ENCODE peak calls at places on chromosomes 1 and 21, in five cellular contexts. One of them, this sample, is unnamed.

GRCh38 chr1:74395492-74395891 is 116.9 kb downstream of the LRRC53 start:
- DNase-seq in OCI-LY7: no peak
- DNase-seq in mammary epithelial cell: no peak
- DNase-seq in substantia nigra: no peak
- DNase-seq in HCT116: no peak
- DNase-seq in this sample: no peak

GRCh38 chr1:205920861-205921558 is 22.2 kb downstream of the SLC26A9 start:
- DNase-seq in OCI-LY7: no peak
- DNase-seq in mammary epithelial cell: no peak
- DNase-seq in substantia nigra: no peak
- DNase-seq in HCT116: no peak
- DNase-seq in this sample: no peak

GRCh38 chr1:214476958-214477870 is 74.2 kb downstream of the PTPN14 start:
- DNase-seq in OCI-LY7: no peak
- DNase-seq in mammary epithelial cell: peak; percentile 100
- DNase-seq in substantia nigra: no peak
- DNase-seq in HCT116: no peak
- DNase-seq in this sample: peak; percentile 98

GRCh38 chr1:57831624-57832023 is 407.8 kb upstream of the DAB1 start:
- DNase-seq in OCI-LY7: no peak
- DNase-seq in mammary epithelial cell: peak; percentile 89
- DNase-seq in substantia nigra: no peak
- DNase-seq in HCT116: no peak
- DNase-seq in this sample: peak; percentile 62

GRCh38 chr1:26161408-26162219 is 2.7 kb downstream of the FAM110D start:
- DNase-seq in OCI-LY7: no peak
- DNase-seq in mammary epithelial cell: peak; percentile 47
- DNase-seq in substantia nigra: peak; percentile 48
- DNase-seq in HCT116: no peak
- DNase-seq in this sample: no peak

GRCh38 chr21:35273331-35273730 is 224.2 kb upstream of the RUNX1 start:
- DNase-seq in OCI-LY7: no peak
- DNase-seq in mammary epithelial cell: no peak
- DNase-seq in substantia nigra: no peak
- DNase-seq in HCT116: no peak
- DNase-seq in this sample: no peak

GRCh38 chr1:206930210-206930798 is 8.6 kb upstream of the FCMR start:
- DNase-seq in OCI-LY7: peak; percentile 51
- DNase-seq in mammary epithelial cell: peak; percentile 21
- DNase-seq in substantia nigra: peak; percentile 63
- DNase-seq in HCT116: no peak
- DNase-seq in this sample: no peak

GRCh38 chr1:22815421-22816062 is 104.9 kb downstream of the EPHB2 start:
- DNase-seq in OCI-LY7: no peak
- DNase-seq in mammary epithelial cell: no peak
- DNase-seq in substantia nigra: no peak
- DNase-seq in HCT116: no peak
- DNase-seq in this sample: no peak

GRCh38 chr1:227429447-227430359 is 111.4 kb upstream of the CDC42BPA start:
- DNase-seq in OCI-LY7: no peak
- DNase-seq in mammary epithelial cell: no peak
- DNase-seq in substantia nigra: no peak
- DNase-seq in HCT116: no peak
- DNase-seq in this sample: no peak

GRCh38 chr1:49864597-49864996 is 159.2 kb downstream of the AGBL4 start:
- DNase-seq in OCI-LY7: no peak
- DNase-seq in mammary epithelial cell: no peak
- DNase-seq in substantia nigra: no peak
- DNase-seq in HCT116: no peak
- DNase-seq in this sample: no peak

GRCh38 chr1:226457307-226457712 is 49.4 kb upstream of the PARP1 start:
- DNase-seq in OCI-LY7: no peak
- DNase-seq in mammary epithelial cell: no peak
- DNase-seq in substantia nigra: no peak
- DNase-seq in HCT116: no peak
- DNase-seq in this sample: no peak

GRCh38 chr1:182624582-182624981 is 20.4 kb upstream of the RGS16 start:
- DNase-seq in OCI-LY7: no peak
- DNase-seq in mammary epithelial cell: no peak
- DNase-seq in substantia nigra: no peak
- DNase-seq in HCT116: no peak
- DNase-seq in this sample: no peak

GRCh38 chr1:94929816-94930215 is 2.9 kb upstream of the CNN3 start:
- DNase-seq in OCI-LY7: no peak
- DNase-seq in mammary epithelial cell: no peak
- DNase-seq in substantia nigra: no peak
- DNase-seq in HCT116: no peak
- DNase-seq in this sample: no peak

GRCh38 chr1:27547220-27548116 is 56.5 kb downstream of the AHDC1 start:
- DNase-seq in OCI-LY7: no peak
- DNase-seq in mammary epithelial cell: no peak
- DNase-seq in substantia nigra: no peak
- DNase-seq in HCT116: no peak
- DNase-seq in this sample: no peak
- H3K27ac ChIP-seq in OCI-LY7: no peak overlapping the region
- H3K27ac ChIP-seq in mammary epithelial cell: no peak overlapping the region
- H3K27ac ChIP-seq in substantia nigra: no peak overlapping the region
- H3K27ac ChIP-seq in HCT116: no peak overlapping the region
- H3K27ac ChIP-seq in this sample: no peak overlapping the region

GRCh38 chr1:172340520-172340919 is 80.0 kb upstream of the C1orf105 start:
- DNase-seq in OCI-LY7: no peak
- DNase-seq in mammary epithelial cell: no peak
- DNase-seq in substantia nigra: no peak
- DNase-seq in HCT116: no peak
- DNase-seq in this sample: no peak

GRCh38 chr1:172342584-172343245 is 77.8 kb upstream of the C1orf105 start:
- DNase-seq in OCI-LY7: no peak
- DNase-seq in mammary epithelial cell: peak; percentile 13
- DNase-seq in substantia nigra: no peak
- DNase-seq in HCT116: no peak
- DNase-seq in this sample: no peak

GRCh38 chr1:172343246-172344099 is 77.0 kb upstream of the C1orf105 start:
- DNase-seq in OCI-LY7: no peak
- DNase-seq in mammary epithelial cell: peak; percentile 61
- DNase-seq in substantia nigra: no peak
- DNase-seq in HCT116: no peak
- DNase-seq in this sample: no peak

GRCh38 chr1:172339840-172340239 is 80.6 kb upstream of the C1orf105 start:
- DNase-seq in OCI-LY7: no peak
- DNase-seq in mammary epithelial cell: no peak
- DNase-seq in substantia nigra: no peak
- DNase-seq in HCT116: no peak
- DNase-seq in this sample: no peak

GRCh38 chr1:172341697-172342096 is 78.8 kb upstream of the C1orf105 start:
- DNase-seq in OCI-LY7: no peak
- DNase-seq in mammary epithelial cell: no peak
- DNase-seq in substantia nigra: no peak
- DNase-seq in HCT116: no peak
- DNase-seq in this sample: no peak
- H3K27ac ChIP-seq in OCI-LY7: no peak overlapping the region
- H3K27ac ChIP-seq in mammary epithelial cell: no peak overlapping the region
- H3K27ac ChIP-seq in substantia nigra: no peak overlapping the region
- H3K27ac ChIP-seq in HCT116: no peak overlapping the region
- H3K27ac ChIP-seq in this sample: no peak overlapping the region

GRCh38 chr1:221118176-221118937 is 239.1 kb downstream of the HLX start:
- DNase-seq in OCI-LY7: no peak
- DNase-seq in mammary epithelial cell: no peak
- DNase-seq in substantia nigra: no peak
- DNase-seq in HCT116: no peak
- DNase-seq in this sample: no peak
- H3K27ac ChIP-seq in OCI-LY7: no peak overlapping the region
- H3K27ac ChIP-seq in mammary epithelial cell: no peak overlapping the region
- H3K27ac ChIP-seq in substantia nigra: no peak overlapping the region
- H3K27ac ChIP-seq in HCT116: no peak overlapping the region
- H3K27ac ChIP-seq in this sample: no peak overlapping the region

GRCh38 chr1:240152611-240153297 is 61.1 kb downstream of the FMN2 start:
- DNase-seq in OCI-LY7: no peak
- DNase-seq in mammary epithelial cell: no peak
- DNase-seq in substantia nigra: no peak
- DNase-seq in HCT116: no peak
- DNase-seq in this sample: no peak
- H3K27ac ChIP-seq in OCI-LY7: no peak overlapping the region
- H3K27ac ChIP-seq in mammary epithelial cell: no peak overlapping the region
- H3K27ac ChIP-seq in substantia nigra: no peak overlapping the region
- H3K27ac ChIP-seq in HCT116: no peak overlapping the region
- H3K27ac ChIP-seq in this sample: no peak overlapping the region

GRCh38 chr1:229623225-229623624 is 2.7 kb downstream of the TAF5L start:
- DNase-seq in OCI-LY7: no peak
- DNase-seq in mammary epithelial cell: no peak
- DNase-seq in substantia nigra: no peak
- DNase-seq in HCT116: no peak
- DNase-seq in this sample: no peak

GRCh38 chr1:229625893-229626831 is at the start of the genes TAF5L and URB2:
- DNase-seq in OCI-LY7: peak; percentile 92
- DNase-seq in mammary epithelial cell: peak; percentile 90
- DNase-seq in substantia nigra: peak; percentile 91
- DNase-seq in HCT116: peak; percentile 77
- DNase-seq in this sample: peak; percentile 59

GRCh38 chr1:229623838-229624237 is 2.1 kb downstream of the TAF5L start:
- DNase-seq in OCI-LY7: no peak
- DNase-seq in mammary epithelial cell: no peak
- DNase-seq in substantia nigra: no peak
- DNase-seq in HCT116: no peak
- DNase-seq in this sample: no peak

GRCh38 chr1:229624906-229625871 is 733 bp downstream of the TAF5L start:
- DNase-seq in OCI-LY7: peak; percentile 61
- DNase-seq in mammary epithelial cell: peak; percentile 61
- DNase-seq in substantia nigra: no peak
- DNase-seq in HCT116: no peak
- DNase-seq in this sample: no peak

GRCh38 chr1:229624521-229624905 is 1.4 kb downstream of the TAF5L start:
- DNase-seq in OCI-LY7: no peak
- DNase-seq in mammary epithelial cell: no peak
- DNase-seq in substantia nigra: no peak
- DNase-seq in HCT116: no peak
- DNase-seq in this sample: no peak
- H3K27ac ChIP-seq in OCI-LY7: peak overlapping the region; percentile 49
- H3K27ac ChIP-seq in mammary epithelial cell: no peak overlapping the region
- H3K27ac ChIP-seq in substantia nigra: peak overlapping the region; percentile 69
- H3K27ac ChIP-seq in HCT116: peak overlapping the region; percentile 72
- H3K27ac ChIP-seq in this sample: peak overlapping the region; percentile 74

GRCh38 chr1:5494518-5494917 is 497.7 kb downstream of the NPHP4 start:
- DNase-seq in OCI-LY7: no peak
- DNase-seq in mammary epithelial cell: no peak
- DNase-seq in substantia nigra: no peak
- DNase-seq in HCT116: no peak
- DNase-seq in this sample: no peak

GRCh38 chr1:5497471-5497870 is 494.8 kb downstream of the NPHP4 start:
- DNase-seq in OCI-LY7: no peak
- DNase-seq in mammary epithelial cell: no peak
- DNase-seq in substantia nigra: no peak
- DNase-seq in HCT116: no peak
- DNase-seq in this sample: no peak

GRCh38 chr1:5492861-5493260 is 499.4 kb downstream of the NPHP4 start:
- DNase-seq in OCI-LY7: no peak
- DNase-seq in mammary epithelial cell: no peak
- DNase-seq in substantia nigra: no peak
- DNase-seq in HCT116: no peak
- DNase-seq in this sample: no peak

GRCh38 chr1:5493708-5494390 is 498.4 kb downstream of the NPHP4 start:
- DNase-seq in OCI-LY7: no peak
- DNase-seq in mammary epithelial cell: no peak
- DNase-seq in substantia nigra: peak; percentile 28
- DNase-seq in HCT116: no peak
- DNase-seq in this sample: no peak

DNA sequence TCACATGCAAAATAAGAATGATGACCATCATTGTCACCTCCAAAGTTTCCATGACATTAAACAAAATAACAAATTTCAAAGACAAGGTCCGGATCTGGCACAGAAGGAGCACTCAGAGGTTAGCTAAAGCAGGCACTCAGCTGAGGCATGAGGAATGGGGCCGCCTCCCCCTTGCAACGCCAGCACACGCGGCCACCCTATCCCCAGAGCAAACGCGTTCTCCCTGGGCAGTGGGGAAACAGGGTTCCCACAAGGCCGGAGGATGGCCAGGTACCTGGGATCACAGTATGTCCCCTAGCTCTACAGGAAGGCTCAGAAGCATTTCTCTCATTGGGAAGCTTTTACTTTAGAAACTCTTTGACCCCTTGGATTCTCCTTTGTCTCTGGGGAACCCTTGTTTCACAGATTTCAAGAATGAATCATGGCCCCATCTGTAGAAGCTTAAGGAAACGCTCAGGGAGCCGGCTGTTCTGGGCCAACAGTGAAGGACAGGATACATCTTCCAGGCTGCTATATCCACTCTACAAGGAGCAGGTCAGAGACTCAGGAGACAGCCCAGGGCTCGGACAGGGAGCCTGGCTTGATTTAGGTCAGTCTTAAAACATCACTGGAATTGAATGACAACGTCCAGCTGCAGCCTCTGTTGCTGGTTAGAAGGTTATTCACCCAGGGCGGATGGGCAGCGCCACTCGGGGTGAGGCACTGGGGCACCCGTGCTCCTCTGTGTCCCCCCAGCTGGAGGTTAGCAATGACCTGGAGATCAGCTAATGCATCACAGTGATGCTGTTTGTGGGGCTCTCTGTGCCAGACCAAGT is 496.4 kb downstream of the NPHP4 start:
- DNase-seq in OCI-LY7: no peak
- DNase-seq in mammary epithelial cell: no peak
- DNase-seq in substantia nigra: no peak
- DNase-seq in HCT116: no peak
- DNase-seq in this sample: no peak
- H3K27ac ChIP-seq in OCI-LY7: no peak overlapping the region
- H3K27ac ChIP-seq in mammary epithelial cell: no peak overlapping the region
- H3K27ac ChIP-seq in substantia nigra: no peak overlapping the region
- H3K27ac ChIP-seq in HCT116: no peak overlapping the region
- H3K27ac ChIP-seq in this sample: no peak overlapping the region

DNA sequence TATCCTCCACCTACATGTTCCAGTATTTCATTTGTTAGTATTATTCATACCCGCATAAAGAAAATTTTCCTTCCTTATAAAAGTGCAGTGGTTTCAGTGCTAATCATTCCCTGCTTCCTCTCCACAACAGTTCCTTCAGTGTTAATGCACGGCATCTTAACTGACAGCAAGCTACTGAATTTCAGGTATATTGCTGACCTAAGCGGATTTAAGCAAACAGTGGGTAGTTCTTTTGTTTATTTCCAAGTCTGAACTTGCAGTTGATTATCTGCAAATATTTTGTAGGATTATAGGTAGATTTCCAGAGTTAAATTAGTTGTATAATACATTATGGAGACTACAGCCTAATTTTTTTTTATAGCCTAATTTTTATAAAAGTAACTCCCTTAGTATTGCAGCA is 15.1 kb upstream of the DR1 start:
- DNase-seq in OCI-LY7: no peak
- DNase-seq in mammary epithelial cell: no peak
- DNase-seq in substantia nigra: no peak
- DNase-seq in HCT116: no peak
- DNase-seq in this sample: no peak
- H3K27ac ChIP-seq in OCI-LY7: no peak overlapping the region
- H3K27ac ChIP-seq in mammary epithelial cell: no peak overlapping the region
- H3K27ac ChIP-seq in substantia nigra: no peak overlapping the region
- H3K27ac ChIP-seq in HCT116: no peak overlapping the region
- H3K27ac ChIP-seq in this sample: no peak overlapping the region

This sample was measured in epithelial cell of prostate.